ENCODE peak calls at places on chromosome 20, in nine cellular contexts. G is Ammon's horn; P is aorta; B is GOT3; A is germinal center; H is D341Med; U is BE2C; I is activated CD4-positive, alpha-beta T cell treated with anti-CD3 and anti-CD28 coated beads, Interleukin-2, amount 50 U/mL, for 24 hours; J is adrenal gland. W is an unnamed sample.

GRCh38 chr20:5001174-5002076 is at the start of gene SLC23A2:
- DNase-seq in G (peak; percentile 38), P (peak; percentile 53), B (no peak), A (peak; percentile 84), H (peak; percentile 91), U (peak; percentile 53), I (peak; percentile 22), J (peak; percentile 49), W (peak; percentile 32)

GRCh38 chr20:6108330-6108729 is 14.5 kb downstream of the FERMT1 start:
- DNase-seq in G (no peak), P (no peak), B (no peak), A (no peak), H (no peak), U (no peak), I (no peak), J (no peak), W (no peak)

GRCh38 chr20:19858972-19859371 is 100.9 kb downstream of the RIN2 start:
- DNase-seq in G (no peak), P (no peak), B (no peak), A (no peak), H (no peak), U (no peak), I (no peak), J (no peak), W (no peak)

GRCh38 chr20:46545077-46545826 is 5.2 kb downstream of the OCSTAMP start:
- DNase-seq in G (peak; percentile 42), P (no peak), B (no peak), A (no peak), H (no peak), U (no peak), I (no peak), J (no peak), W (no peak)

GRCh38 chr20:64133951-64134407 is 26.6 kb upstream of the NPBWR2 start:
- DNase-seq in G (no peak), P (peak; percentile 6), B (no peak), A (no peak), H (peak; percentile 79), U (no peak), I (no peak), J (peak; percentile 8), W (no peak)

GRCh38 chr20:49216991-49217578 is 2.1 kb upstream of the DDX27 start:
- DNase-seq in G (peak; percentile 96), P (peak; percentile 95), B (peak; percentile 60), A (peak; percentile 68), H (peak; percentile 72), U (peak; percentile 95), I (peak; percentile 95), J (peak; percentile 93), W (peak; percentile 78)

GRCh38 chr20:9040874-9041524 is 27.9 kb upstream of the PLCB4 start:
- DNase-seq in G (no peak), P (no peak), B (no peak), A (no peak), H (no peak), U (no peak), I (no peak), J (no peak), W (no peak)

GRCh38 chr20:11891827-11892521 is 25.7 kb upstream of the BTBD3 start:
- DNase-seq in G (peak; percentile 52), P (peak; percentile 56), B (peak; percentile 16), A (peak; percentile 6), H (peak; percentile 62), U (peak; percentile 64), I (peak; percentile 45), J (peak; percentile 81), W (peak; percentile 47)

GRCh38 chr20:62403331-62403730 is 3.8 kb downstream of the CABLES2 start:
- DNase-seq in G (no peak), P (no peak), B (no peak), A (no peak), H (no peak), U (no peak), I (no peak), J (no peak), W (no peak)